ENCODE peak calls at places on chromosomes 6 and 20, in six cellular contexts. One of them, this sample, is unnamed.
A peak's percentile ranks its signal among the peaks of the same experiment; 100 is the strongest.

GRCh38 chr20:57600324-57601210 is 19.7 kb downstream of the ZBP1 start:
- DNase-seq in sigmoid colon: no peak
- DNase-seq in Panc1: no peak
- DNase-seq in HepG2: no peak
- DNase-seq in esophagus muscularis mucosa: no peak
- DNase-seq in SK-N-SH: no peak
- DNase-seq in this sample: no peak

GRCh38 chr20:57795347-57795697 is 85.5 kb upstream of the PMEPA1 start:
- DNase-seq in HepG2: peak; percentile 39
- DNase-seq in Panc1: no peak
- DNase-seq in SK-N-SH: no peak
- DNase-seq in sigmoid colon: no peak
- DNase-seq in esophagus muscularis mucosa: no peak
- DNase-seq in this sample: no peak

GRCh38 chr6:159490298-159490937 is 202.6 kb downstream of the SOD2 start:
- DNase-seq in SK-N-SH: no peak
- DNase-seq in HepG2: no peak
- DNase-seq in esophagus muscularis mucosa: no peak
- DNase-seq in Panc1: no peak
- DNase-seq in sigmoid colon: peak; percentile 83
- DNase-seq in this sample: no peak

GRCh38 chr20:49909499-49910339 is 5.6 kb downstream of the SPATA2 start:
- DNase-seq in SK-N-SH: no peak
- DNase-seq in esophagus muscularis mucosa: no peak
- DNase-seq in Panc1: no peak
- DNase-seq in HepG2: peak; percentile 52
- DNase-seq in sigmoid colon: no peak
- DNase-seq in this sample: no peak

GRCh38 chr20:44137210-44137781 is 49.7 kb downstream of the JPH2 start:
- DNase-seq in SK-N-SH: no peak
- DNase-seq in Panc1: no peak
- DNase-seq in esophagus muscularis mucosa: no peak
- DNase-seq in sigmoid colon: peak; percentile 94
- DNase-seq in HepG2: no peak
- DNase-seq in this sample: no peak

GRCh38 chr6:139251377-139252017 is 40.3 kb downstream of the TXLNB start:
- DNase-seq in HepG2: no peak
- DNase-seq in SK-N-SH: no peak
- DNase-seq in esophagus muscularis mucosa: no peak
- DNase-seq in sigmoid colon: no peak
- DNase-seq in Panc1: no peak
- DNase-seq in this sample: no peak

GRCh38 chr6:163588211-163588919 is 173.8 kb downstream of the QKI start:
- DNase-seq in esophagus muscularis mucosa: no peak
- DNase-seq in Panc1: no peak
- DNase-seq in sigmoid colon: no peak
- DNase-seq in SK-N-SH: peak; percentile 25
- DNase-seq in HepG2: no peak
- DNase-seq in this sample: no peak

GRCh38 chr6:145808239-145808638 is 6.4 kb downstream of the FBXO30 start:
- DNase-seq in sigmoid colon: no peak
- DNase-seq in HepG2: no peak
- DNase-seq in SK-N-SH: no peak
- DNase-seq in esophagus muscularis mucosa: no peak
- DNase-seq in Panc1: no peak
- DNase-seq in this sample: no peak

GRCh38 chr6:168819546-168819945 is 378.6 kb downstream of the SMOC2 start:
- DNase-seq in esophagus muscularis mucosa: no peak
- DNase-seq in Panc1: no peak
- DNase-seq in HepG2: no peak
- DNase-seq in SK-N-SH: no peak
- DNase-seq in sigmoid colon: no peak
- DNase-seq in this sample: no peak

GRCh38 chr20:34525709-34526416 is 9.6 kb downstream of the DYNLRB1 start:
- DNase-seq in sigmoid colon: peak; percentile 95
- DNase-seq in HepG2: peak; percentile 98
- DNase-seq in Panc1: peak; percentile 99
- DNase-seq in esophagus muscularis mucosa: peak; percentile 95
- DNase-seq in SK-N-SH: peak; percentile 38
- DNase-seq in this sample: no peak

GRCh38 chr6:33683576-33684427 is 27.7 kb downstream of the UQCC2 start:
- DNase-seq in esophagus muscularis mucosa: no peak
- DNase-seq in HepG2: no peak
- DNase-seq in SK-N-SH: peak; percentile 33
- DNase-seq in sigmoid colon: no peak
- DNase-seq in Panc1: no peak
- DNase-seq in this sample: no peak

GRCh38 chr6:16432075-16433032 is 194.0 kb downstream of the GMPR start:
- DNase-seq in HepG2: no peak
- DNase-seq in SK-N-SH: no peak
- DNase-seq in esophagus muscularis mucosa: no peak
- DNase-seq in sigmoid colon: no peak
- DNase-seq in Panc1: no peak
- DNase-seq in this sample: peak; percentile 86

GRCh38 chr6:128310061-128310460 is 210.3 kb downstream of the PTPRK start:
- DNase-seq in esophagus muscularis mucosa: no peak
- DNase-seq in SK-N-SH: no peak
- DNase-seq in Panc1: no peak
- DNase-seq in sigmoid colon: no peak
- DNase-seq in HepG2: no peak
- DNase-seq in this sample: no peak

GRCh38 chr20:53949319-53949839 is 121.0 kb downstream of the BCAS1 start:
- DNase-seq in esophagus muscularis mucosa: peak; percentile 92
- DNase-seq in Panc1: no peak
- DNase-seq in HepG2: no peak
- DNase-seq in SK-N-SH: no peak
- DNase-seq in sigmoid colon: no peak
- DNase-seq in this sample: no peak

GRCh38 chr6:150641398-150642139 is 41.9 kb downstream of the PLEKHG1 start:
- DNase-seq in SK-N-SH: no peak
- DNase-seq in esophagus muscularis mucosa: no peak
- DNase-seq in Panc1: no peak
- DNase-seq in sigmoid colon: no peak
- DNase-seq in HepG2: no peak
- DNase-seq in this sample: no peak

GRCh38 chr6:145569140-145569539 is 166.2 kb downstream of the EPM2A start:
- DNase-seq in esophagus muscularis mucosa: no peak
- DNase-seq in HepG2: no peak
- DNase-seq in SK-N-SH: no peak
- DNase-seq in Panc1: no peak
- DNase-seq in sigmoid colon: no peak
- DNase-seq in this sample: no peak

GRCh38 chr6:151060096-151060741 is 179.5 kb upstream of the AKAP12 start:
- DNase-seq in SK-N-SH: no peak
- DNase-seq in esophagus muscularis mucosa: peak; percentile 84
- DNase-seq in sigmoid colon: no peak
- DNase-seq in HepG2: peak; percentile 91
- DNase-seq in Panc1: peak; percentile 98
- DNase-seq in this sample: no peak

DNA sequence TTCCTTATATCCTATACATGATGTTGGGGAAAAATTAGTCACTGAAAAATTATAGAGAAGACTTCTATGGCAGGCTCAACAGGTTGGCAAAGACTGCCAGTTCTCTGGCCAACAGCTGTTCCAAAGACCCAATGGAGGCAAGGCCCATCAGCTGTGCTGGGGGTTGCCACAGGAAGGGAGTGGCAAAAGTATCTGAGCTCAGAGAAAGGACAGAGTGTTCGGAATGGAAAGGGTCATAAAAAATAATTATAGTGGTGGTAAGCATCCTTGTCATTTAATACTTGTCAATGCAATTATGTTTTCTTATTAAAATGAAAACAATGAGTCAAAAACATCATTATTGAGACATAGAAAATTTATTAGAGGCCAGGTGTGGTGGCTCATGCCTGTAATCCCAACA is 36.1 kb downstream of the FASTKD5 start:
- DNase-seq in sigmoid colon: peak; percentile 30
- DNase-seq in Panc1: no peak
- DNase-seq in esophagus muscularis mucosa: no peak
- DNase-seq in HepG2: no peak
- DNase-seq in SK-N-SH: no peak
- DNase-seq in this sample: no peak
- H3K9me3 ChIP-seq in sigmoid colon: no peaks in the 10 kb centered on the region
- H3K9me3 ChIP-seq in Panc1: no peaks in the 10 kb centered on the region
- H3K9me3 ChIP-seq in esophagus muscularis mucosa: no peaks in the 10 kb centered on the region
- H3K9me3 ChIP-seq in HepG2: no peaks in the 10 kb centered on the region
- H3K9me3 ChIP-seq in SK-N-SH: no peaks in the 10 kb centered on the region
- H3K9me3 ChIP-seq in this sample: no peaks in the 10 kb centered on the region

GRCh38 chr20:37988555-37988954 is 44.7 kb downstream of the TTI1 start:
- DNase-seq in HepG2: no peak
- DNase-seq in SK-N-SH: no peak
- DNase-seq in sigmoid colon: no peak
- DNase-seq in esophagus muscularis mucosa: no peak
- DNase-seq in Panc1: no peak
- DNase-seq in this sample: no peak
- H3K27ac ChIP-seq in HepG2: no peak overlapping the region
- H3K27ac ChIP-seq in SK-N-SH: peak overlapping the region; percentile 24
- H3K27ac ChIP-seq in sigmoid colon: no peak overlapping the region
- H3K27ac ChIP-seq in esophagus muscularis mucosa: peak overlapping the region; percentile 76
- H3K27ac ChIP-seq in Panc1: no peak overlapping the region
- H3K27ac ChIP-seq in this sample: no peak overlapping the region

DNA sequence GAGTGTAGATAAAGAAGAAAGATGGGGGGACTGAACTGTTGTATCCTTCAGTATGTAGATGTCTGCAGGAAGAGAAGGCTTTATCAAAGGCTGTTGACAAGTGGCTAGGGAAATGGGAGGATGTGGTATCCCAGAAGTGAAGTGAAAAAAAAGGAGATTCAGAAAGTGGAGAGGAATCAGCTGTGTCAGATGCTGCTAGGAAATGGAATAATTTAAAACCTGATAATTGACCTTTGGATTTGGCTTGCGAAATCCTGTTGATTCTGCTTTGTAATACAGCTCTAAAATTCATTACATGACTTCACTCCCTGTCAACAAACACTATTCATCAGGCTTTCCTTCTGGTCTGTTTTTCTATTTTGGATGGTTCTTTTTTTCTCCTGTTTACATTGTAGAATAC is 41.7 kb downstream of the PHF3 start:
- DNase-seq in sigmoid colon: no peak
- DNase-seq in esophagus muscularis mucosa: no peak
- DNase-seq in Panc1: no peak
- DNase-seq in HepG2: peak; percentile 78
- DNase-seq in SK-N-SH: no peak
- DNase-seq in this sample: no peak
- TF ChIP-seq POLR2AphosphoS5 in sigmoid colon: peak; percentile 2
- TF ChIP-seq POLR2AphosphoS5 in esophagus muscularis mucosa: no peak
- TF ChIP-seq POLR2AphosphoS5 in Panc1: no peak
- TF ChIP-seq POLR2AphosphoS5 in HepG2: no peak
- TF ChIP-seq POLR2AphosphoS5 in SK-N-SH: no peak
- TF ChIP-seq POLR2AphosphoS5 in this sample: no peak

DNA sequence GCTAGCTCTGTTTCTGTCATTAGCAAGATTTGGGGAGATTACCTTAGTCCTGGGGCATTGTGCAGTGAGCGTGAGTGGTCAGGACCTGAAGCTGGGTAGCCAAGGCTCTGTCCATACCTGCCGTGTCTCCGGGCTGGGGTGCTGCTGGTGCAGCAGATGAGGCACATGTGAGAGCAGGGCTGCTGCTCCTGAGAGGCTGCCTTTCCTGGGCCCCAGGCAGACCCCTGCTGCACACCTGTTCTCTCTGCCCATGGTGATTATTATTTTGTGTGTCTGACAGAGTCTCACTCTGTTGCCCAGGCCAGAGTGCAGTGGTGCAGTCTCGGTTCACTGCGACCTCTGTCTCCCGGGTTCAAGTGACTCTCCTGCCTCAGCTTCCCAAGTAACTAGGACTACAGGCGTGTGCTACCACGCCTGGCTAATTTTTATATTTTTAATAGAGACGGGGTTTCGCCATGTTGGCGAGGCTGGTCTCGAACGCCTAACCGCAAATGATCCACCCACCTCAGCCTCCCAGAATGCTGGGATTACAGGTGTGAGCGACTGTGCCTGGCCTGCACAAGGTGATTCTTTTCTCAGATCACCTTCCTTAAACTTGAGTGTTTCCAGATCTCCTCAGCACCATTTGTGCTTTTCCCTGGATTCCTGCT is 36.8 kb upstream of the IRF4 start:
- DNase-seq in SK-N-SH: no peak
- DNase-seq in Panc1: no peak
- DNase-seq in sigmoid colon: peak; percentile 63
- DNase-seq in HepG2: no peak
- DNase-seq in esophagus muscularis mucosa: no peak
- DNase-seq in this sample: no peak
- H3K9me3 ChIP-seq in SK-N-SH: no peaks in the 10 kb centered on the region
- H3K9me3 ChIP-seq in Panc1: no peaks in the 10 kb centered on the region
- H3K9me3 ChIP-seq in sigmoid colon: no peaks in the 10 kb centered on the region
- H3K9me3 ChIP-seq in HepG2: no peaks in the 10 kb centered on the region
- H3K9me3 ChIP-seq in esophagus muscularis mucosa: no peaks in the 10 kb centered on the region
- H3K9me3 ChIP-seq in this sample: no peaks in the 10 kb centered on the region

GRCh38 chr6:170448745-170449144 is 104.4 kb downstream of the PSMB1 start:
- DNase-seq in Panc1: no peak
- DNase-seq in SK-N-SH: no peak
- DNase-seq in HepG2: no peak
- DNase-seq in esophagus muscularis mucosa: no peak
- DNase-seq in sigmoid colon: no peak
- DNase-seq in this sample: no peak

GRCh38 chr6:170449835-170450753 is 103.0 kb downstream of the PSMB1 start:
- DNase-seq in HepG2: no peak
- DNase-seq in sigmoid colon: no peak
- DNase-seq in SK-N-SH: no peak
- DNase-seq in Panc1: no peak
- DNase-seq in esophagus muscularis mucosa: no peak
- DNase-seq in this sample: no peak

GRCh38 chr6:170448317-170448716 is 104.8 kb downstream of the PSMB1 start:
- DNase-seq in sigmoid colon: no peak
- DNase-seq in SK-N-SH: no peak
- DNase-seq in HepG2: no peak
- DNase-seq in Panc1: no peak
- DNase-seq in esophagus muscularis mucosa: no peak
- DNase-seq in this sample: no peak

GRCh38 chr6:170447561-170447930 is 105.6 kb downstream of the PSMB1 start:
- DNase-seq in Panc1: no peak
- DNase-seq in sigmoid colon: no peak
- DNase-seq in HepG2: no peak
- DNase-seq in SK-N-SH: no peak
- DNase-seq in esophagus muscularis mucosa: no peak
- DNase-seq in this sample: no peak

DNA sequence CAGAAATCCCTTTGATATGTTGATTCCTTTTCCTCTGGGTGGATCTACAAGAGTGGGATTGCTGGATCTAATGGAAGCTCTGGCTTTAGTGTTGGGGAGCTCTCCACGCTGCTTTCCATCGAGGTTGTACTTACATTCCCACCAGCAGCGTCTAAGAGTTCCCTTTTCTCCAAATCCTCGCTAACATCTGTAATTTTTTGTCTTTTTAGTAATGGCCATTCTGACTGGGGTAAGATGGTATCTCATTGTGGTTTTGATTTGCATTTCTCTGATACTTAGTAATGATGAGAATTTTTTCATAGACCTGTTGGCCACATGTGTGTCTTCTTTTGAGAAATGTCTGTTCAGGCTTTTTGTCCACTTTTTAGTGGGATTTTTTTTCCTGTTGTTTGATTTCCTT is 103.9 kb downstream of the PSMB1 start:
- DNase-seq in HepG2: no peak
- DNase-seq in sigmoid colon: no peak
- DNase-seq in esophagus muscularis mucosa: no peak
- DNase-seq in SK-N-SH: no peak
- DNase-seq in Panc1: no peak
- DNase-seq in this sample: no peak
- H3K27ac ChIP-seq in HepG2: no peak overlapping the region
- H3K27ac ChIP-seq in sigmoid colon: no peak overlapping the region
- H3K27ac ChIP-seq in esophagus muscularis mucosa: no peak overlapping the region
- H3K27ac ChIP-seq in SK-N-SH: no peak overlapping the region
- H3K27ac ChIP-seq in Panc1: no peak overlapping the region
- H3K27ac ChIP-seq in this sample: no peak overlapping the region

GRCh38 chr6:73511796-73512195 is 9.0 kb downstream of the EEF1A1 start:
- DNase-seq in Panc1: no peak
- DNase-seq in esophagus muscularis mucosa: no peak
- DNase-seq in sigmoid colon: no peak
- DNase-seq in SK-N-SH: no peak
- DNase-seq in HepG2: no peak
- DNase-seq in this sample: no peak
- TF ChIP-seq POLR2AphosphoS5 in Panc1: no peak
- TF ChIP-seq POLR2AphosphoS5 in esophagus muscularis mucosa: no peak
- TF ChIP-seq POLR2AphosphoS5 in sigmoid colon: no peak
- TF ChIP-seq POLR2AphosphoS5 in SK-N-SH: no peak
- TF ChIP-seq POLR2AphosphoS5 in HepG2: no peak
- TF ChIP-seq POLR2AphosphoS5 in this sample: no peak